ENCODE peak calls at places on chromosomes 13 and 19, in four cellular contexts. One of them, this sample, is unnamed.

GRCh38 chr19:5621945-5622464 is 571 bp downstream of the SAFB2 start:
- DNase-seq in SW480: no peak
- DNase-seq in progenitor cell of endocrine pancreas: no peak
- DNase-seq in NCI-H146: no peak
- DNase-seq in this sample: no peak

GRCh38 chr13:42816538-42816937 is 35.2 kb downstream of the FAM216B start:
- DNase-seq in progenitor cell of endocrine pancreas: no peak
- DNase-seq in NCI-H146: no peak
- DNase-seq in SW480: no peak
- DNase-seq in this sample: no peak

GRCh38 chr19:57560049-57560491 is 407 bp upstream of the ZNF550 start:
- DNase-seq in SW480: no peak
- DNase-seq in NCI-H146: no peak
- DNase-seq in progenitor cell of endocrine pancreas: no peak
- DNase-seq in this sample: no peak

GRCh38 chr13:93861818-93862217 is 617.7 kb downstream of the DCT start:
- DNase-seq in NCI-H146: no peak
- DNase-seq in SW480: no peak
- DNase-seq in progenitor cell of endocrine pancreas: no peak
- DNase-seq in this sample: no peak

GRCh38 chr13:48304132-48304876 is 753 bp downstream of the RB1 start:
- DNase-seq in SW480: peak
- DNase-seq in progenitor cell of endocrine pancreas: no peak
- DNase-seq in NCI-H146: peak
- DNase-seq in this sample: peak

GRCh38 chr13:110307697-110308376 is 753 bp downstream of the COL4A2 start:
- DNase-seq in progenitor cell of endocrine pancreas: no peak
- DNase-seq in NCI-H146: peak
- DNase-seq in SW480: no peak
- DNase-seq in this sample: no peak

GRCh38 chr19:10226376-10227214 is 4.5 kb downstream of the S1PR2 start:
- DNase-seq in NCI-H146: no peak
- DNase-seq in SW480: no peak
- DNase-seq in progenitor cell of endocrine pancreas: no peak
- DNase-seq in this sample: no peak

GRCh38 chr19:50258918-50259372 is 55.5 kb downstream of the MYH14 start:
- DNase-seq in SW480: no peak
- DNase-seq in progenitor cell of endocrine pancreas: no peak
- DNase-seq in NCI-H146: no peak
- DNase-seq in this sample: peak

GRCh38 chr13:42048625-42049453 is at the start of gene DGKH:
- DNase-seq in SW480: peak
- DNase-seq in NCI-H146: peak
- DNase-seq in progenitor cell of endocrine pancreas: peak
- DNase-seq in this sample: peak

GRCh38 chr19:5339950-5340636 is 519 bp downstream of the PTPRS start:
- DNase-seq in NCI-H146: peak
- DNase-seq in SW480: no peak
- DNase-seq in progenitor cell of endocrine pancreas: peak
- DNase-seq in this sample: no peak

GRCh38 chr13:30898721-30899188 is 7.3 kb upstream of the MEDAG start:
- DNase-seq in SW480: no peak
- DNase-seq in progenitor cell of endocrine pancreas: no peak
- DNase-seq in NCI-H146: no peak
- DNase-seq in this sample: no peak

GRCh38 chr19:5349041-5349440 is 8.4 kb upstream of the PTPRS start:
- DNase-seq in SW480: no peak
- DNase-seq in progenitor cell of endocrine pancreas: no peak
- DNase-seq in NCI-H146: no peak
- DNase-seq in this sample: no peak

GRCh38 chr19:49746206-49746958 is 16.7 kb downstream of the TSKS start:
- DNase-seq in NCI-H146: no peak
- DNase-seq in SW480: no peak
- DNase-seq in progenitor cell of endocrine pancreas: no peak
- DNase-seq in this sample: no peak

GRCh38 chr19:42422576-42423461 is 4.4 kb downstream of the LIPE start:
- DNase-seq in SW480: peak
- DNase-seq in progenitor cell of endocrine pancreas: peak
- DNase-seq in NCI-H146: peak
- DNase-seq in this sample: no peak

GRCh38 chr13:93002071-93002470 is 224.5 kb upstream of the GPC6 start:
- DNase-seq in NCI-H146: no peak
- DNase-seq in progenitor cell of endocrine pancreas: no peak
- DNase-seq in SW480: no peak
- DNase-seq in this sample: no peak

GRCh38 chr13:83327091-83327490 is 555.2 kb downstream of the SLITRK1 start:
- DNase-seq in progenitor cell of endocrine pancreas: no peak
- DNase-seq in SW480: no peak
- DNase-seq in NCI-H146: no peak
- DNase-seq in this sample: no peak

GRCh38 chr19:4374451-4375163 is 25.7 kb downstream of the SH3GL1 start:
- DNase-seq in NCI-H146: no peak
- DNase-seq in SW480: peak
- DNase-seq in progenitor cell of endocrine pancreas: no peak
- DNase-seq in this sample: no peak

GRCh38 chr13:51999525-51999924 is 11.7 kb downstream of the ATP7B start:
- DNase-seq in NCI-H146: no peak
- DNase-seq in progenitor cell of endocrine pancreas: no peak
- DNase-seq in SW480: no peak
- DNase-seq in this sample: peak

GRCh38 chr19:16889429-16889882 is 657 bp downstream of the F2RL3 start:
- DNase-seq in SW480: no peak
- DNase-seq in progenitor cell of endocrine pancreas: no peak
- DNase-seq in NCI-H146: peak
- DNase-seq in this sample: no peak

GRCh38 chr13:32426981-32427851 is 714 bp downstream of the N4BP2L1 start:
- DNase-seq in NCI-H146: peak
- DNase-seq in SW480: peak
- DNase-seq in progenitor cell of endocrine pancreas: peak
- DNase-seq in this sample: peak

GRCh38 chr13:28628250-28628649 is 30.7 kb upstream of the POMP start:
- DNase-seq in SW480: no peak
- DNase-seq in NCI-H146: no peak
- DNase-seq in progenitor cell of endocrine pancreas: no peak
- DNase-seq in this sample: no peak

GRCh38 chr13:27820524-27821482 is 28.5 kb downstream of the GSX1 start:
- DNase-seq in progenitor cell of endocrine pancreas: no peak
- DNase-seq in SW480: no peak
- DNase-seq in NCI-H146: no peak
- DNase-seq in this sample: no peak